ENCODE peak calls at places on chromosomes 5 and 9, in seven cellular contexts. G, F, W, X, D, N and O are unnamed samples.

GRCh38 chr5:1526151-1526631 is 2.4 kb upstream of the LPCAT1 start:
- DNase-seq in D (no peak), G (no peak), F (no peak), X (no peak), W (peak), N (no peak), O (no peak)

GRCh38 chr5:151477106-151477505 is 29.7 kb downstream of the SLC36A1 start:
- DNase-seq in G (no peak), N (no peak), F (no peak), W (no peak), D (no peak), X (no peak), O (no peak)

GRCh38 chr9:136052433-136052880 is 42.6 kb downstream of the NACC2 start:
- DNase-seq in D (no peak), N (no peak), X (no peak), G (peak), W (peak), F (no peak), O (no peak)

GRCh38 chr9:83449981-83450380 is 88.2 kb downstream of the FRMD3 start:
- DNase-seq in F (no peak), G (no peak), N (no peak), X (no peak), W (no peak), D (no peak), O (no peak)

GRCh38 chr5:83015676-83016075 is 61.5 kb downstream of the TMEM167A start:
- DNase-seq in X (no peak), G (no peak), D (no peak), W (no peak), N (no peak), F (no peak), O (no peak)

GRCh38 chr5:135337064-135337463 is 62.0 kb downstream of the MACROH2A1 start:
- DNase-seq in W (no peak), D (no peak), F (no peak), G (no peak), N (no peak), X (no peak), O (no peak)

GRCh38 chr5:143244000-143244736 is 159.3 kb downstream of the NR3C1 start:
- DNase-seq in N (no peak), G (no peak), X (no peak), D (no peak), F (peak), W (no peak), O (no peak)

GRCh38 chr5:152007556-152007955 is 82.9 kb upstream of the GLRA1 start:
- DNase-seq in X (no peak), G (no peak), F (no peak), N (no peak), D (no peak), W (no peak), O (no peak)

GRCh38 chr5:135880278-135880677 is 15.4 kb downstream of the IL9 start:
- DNase-seq in G (no peak), W (no peak), D (peak), X (peak), N (no peak), F (no peak), O (peak)

GRCh38 chr5:15248731-15249130 is 251.2 kb upstream of the FBXL7 start:
- DNase-seq in N (no peak), W (no peak), X (no peak), F (no peak), G (no peak), D (no peak), O (no peak)

GRCh38 chr9:110578575-110578895 is 1.0 kb downstream of the SVEP1 start:
- DNase-seq in N (no peak), G (no peak), W (no peak), X (no peak), D (no peak), F (no peak), O (no peak)

GRCh38 chr9:6876195-6876594 is 118.4 kb downstream of the KDM4C start:
- DNase-seq in W (no peak), X (no peak), N (no peak), F (no peak), D (no peak), G (no peak), O (no peak)

GRCh38 chr5:3303777-3304176 is 291.9 kb upstream of the IRX1 start:
- DNase-seq in G (no peak), F (no peak), D (no peak), W (no peak), X (no peak), N (no peak), O (no peak)

GRCh38 chr5:110625376-110625999 is 101.0 kb downstream of the TMEM232 start:
- DNase-seq in F (peak), X (no peak), D (no peak), G (no peak), W (no peak), N (no peak), O (peak)